ENCODE peak calls at places on chromosomes 2 and 18, in ten cellular contexts. B is heart left ventricle, F is sigmoid colon, R is upper lobe of left lung, K is psoas muscle, Q is MM.1S, V is vagina, O is thoracic aorta, X is neural progenitor cell, N is adrenal gland. D is an unnamed sample.

GRCh38 chr2:12321017-12321641 is 395.6 kb upstream of the TRIB2 start:
- DNase-seq in B (peak; percentile 25), F (peak; percentile 81), R (no peak), K (peak; percentile 60), Q (no peak), V (peak; percentile 96), O (peak; percentile 59), X (no peak), N (peak; percentile 71), D (no peak)

GRCh38 chr2:88810017-88810416 is 118.5 kb downstream of the RPIA start:
- DNase-seq in B (no peak), F (no peak), R (no peak), K (no peak), Q (no peak), V (no peak), O (no peak), X (no peak), N (no peak), D (no peak)

GRCh38 chr2:200484934-200485333 is 24.9 kb downstream of the KCTD18 start:
- DNase-seq in B (no peak), F (no peak), R (no peak), K (no peak), Q (no peak), V (no peak), O (no peak), X (no peak), N (no peak), D (no peak)

GRCh38 chr2:73163522-73164367 is 38.6 kb upstream of the NOTO start:
- DNase-seq in B (peak; percentile 52), F (peak; percentile 79), R (no peak), K (peak; percentile 61), Q (peak; percentile 48), V (peak; percentile 85), O (no peak), X (peak; percentile 81), N (peak; percentile 54), D (no peak)

GRCh38 chr2:234496442-234496834 is 443 bp downstream of the ARL4C start:
- DNase-seq in B (no peak), F (no peak), R (no peak), K (peak; percentile 27), Q (peak; percentile 56), V (no peak), O (no peak), X (no peak), N (no peak), D (no peak)

GRCh38 chr18:24825397-24825796 is 365.0 kb downstream of the HRH4 start:
- DNase-seq in B (no peak), F (no peak), R (no peak), K (no peak), Q (no peak), V (no peak), O (no peak), X (no peak), N (no peak), D (no peak)

GRCh38 chr2:29182920-29183319 is 67.7 kb downstream of the CLIP4 start:
- DNase-seq in B (no peak), F (no peak), R (no peak), K (no peak), Q (no peak), V (no peak), O (no peak), X (no peak), N (no peak), D (no peak)

GRCh38 chr18:48022531-48023330 is 92.3 kb upstream of the SMAD2 start:
- DNase-seq in B (no peak), F (peak; percentile 40), R (no peak), K (no peak), Q (peak; percentile 72), V (no peak), O (no peak), X (peak; percentile 91), N (peak; percentile 54), D (no peak)

GRCh38 chr2:53536583-53537361 is 230.8 kb upstream of the CHAC2 start:
- DNase-seq in B (no peak), F (no peak), R (no peak), K (no peak), Q (no peak), V (no peak), O (no peak), X (no peak), N (no peak), D (no peak)

GRCh38 chr2:228181098-228182019 is at the start of gene SPHKAP:
- DNase-seq in B (peak; percentile 54), F (no peak), R (peak; percentile 68), K (no peak), Q (no peak), V (no peak), O (no peak), X (peak; percentile 60), N (no peak), D (peak; percentile 9)

GRCh38 chr2:43219383-43220228 is 6.8 kb downstream of the ZFP36L2 start:
- DNase-seq in B (peak; percentile 91), F (peak; percentile 95), R (peak; percentile 95), K (peak; percentile 91), Q (peak; percentile 94), V (peak; percentile 94), O (peak; percentile 46), X (peak; percentile 57), N (peak; percentile 93), D (peak; percentile 88)

DNA sequence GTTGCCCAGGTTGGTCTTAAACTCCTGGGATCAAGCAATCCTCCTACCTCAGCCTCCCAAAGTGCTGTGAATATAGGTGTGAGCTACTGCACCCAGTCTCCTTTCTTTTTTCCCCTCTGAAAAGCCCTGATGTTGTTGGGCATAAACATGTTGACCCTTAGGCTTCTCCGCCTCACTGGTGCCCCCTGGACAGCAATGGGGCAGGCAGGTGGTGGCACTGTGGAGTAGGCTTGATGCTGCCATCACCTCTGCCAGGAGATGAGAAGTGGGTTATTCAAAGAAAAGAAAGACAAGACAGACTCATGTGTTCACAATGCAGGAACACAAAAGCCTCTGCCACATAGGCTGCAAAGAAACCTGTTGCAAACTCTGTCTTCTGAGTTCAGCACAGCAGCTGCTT is 169.9 kb downstream of the EN1 start:
- DNase-seq in B (no peak), F (no peak), R (no peak), K (no peak), Q (no peak), V (no peak), O (no peak), X (no peak), N (no peak), D (no peak)
- TF ChIP-seq CTCF in B (no peak), F (no peak), R (no peak), K (no peak), Q (no peak), V (no peak), O (no peak), X (no peak), N (no peak), D (no peak)

GRCh38 chr2:127485694-127486071 is 40.6 kb downstream of the IWS1 start:
- DNase-seq in B (no peak), F (no peak), R (no peak), K (no peak), Q (no peak), V (no peak), O (no peak), X (no peak), N (no peak), D (no peak)

GRCh38 chr2:127486247-127486912 is 39.9 kb downstream of the IWS1 start:
- DNase-seq in B (no peak), F (no peak), R (no peak), K (no peak), Q (no peak), V (no peak), O (no peak), X (no peak), N (no peak), D (no peak)

GRCh38 chr2:127485051-127485693 is 41.1 kb downstream of the IWS1 start:
- DNase-seq in B (no peak), F (no peak), R (no peak), K (no peak), Q (no peak), V (no peak), O (no peak), X (no peak), N (no peak), D (no peak)

GRCh38 chr2:127490283-127490682 is 36.0 kb downstream of the IWS1 start:
- DNase-seq in B (no peak), F (no peak), R (no peak), K (no peak), Q (no peak), V (no peak), O (no peak), X (no peak), N (no peak), D (no peak)
- H3K36me3 ChIP-seq in B (peaks cover 100% of the 10 kb centered on the region), F (peaks cover 50% of the 10 kb centered on the region), R (peaks cover 46% of the 10 kb centered on the region), K (peaks cover 100% of the 10 kb centered on the region), Q (peaks cover 28% of the 10 kb centered on the region), V (no peaks in the 10 kb centered on the region), O (peaks cover 48% of the 10 kb centered on the region), X (peaks cover 40% of the 10 kb centered on the region), N (peaks cover 76% of the 10 kb centered on the region), D (peaks cover 22% of the 10 kb centered on the region)

DNA sequence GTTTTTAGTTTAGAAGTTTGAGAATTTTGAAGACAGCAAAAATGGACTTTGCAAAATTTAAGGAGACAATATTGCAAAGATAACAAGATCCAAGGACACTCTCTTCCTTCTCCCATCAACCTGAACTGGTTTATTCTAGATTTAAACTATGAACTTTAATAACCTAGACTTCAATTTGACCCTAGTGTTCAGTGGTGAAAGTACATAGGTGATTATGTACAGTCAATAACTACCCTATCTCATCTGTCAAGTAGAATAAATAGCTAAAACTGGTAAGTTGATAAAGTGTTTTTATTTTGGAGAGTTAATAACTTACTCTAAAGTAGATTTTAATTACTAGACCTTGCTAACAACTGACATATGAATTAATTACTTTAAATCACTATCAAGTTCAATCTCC is 52.9 kb upstream of the NFE2L2 start:
- DNase-seq in B (no peak), F (no peak), R (no peak), K (no peak), Q (no peak), V (no peak), O (no peak), X (no peak), N (no peak), D (no peak)
- TF ChIP-seq CTCF in B (no peak), F (no peak), R (no peak), K (no peak), Q (peak; percentile 6), V (no peak), O (no peak), X (no peak), N (no peak), D (no peak)

GRCh38 chr2:55403177-55403998 is 16.3 kb downstream of the CCDC88A start:
- DNase-seq in B (no peak), F (no peak), R (no peak), K (no peak), Q (no peak), V (no peak), O (no peak), X (no peak), N (no peak), D (no peak)
- H3K36me3 ChIP-seq in B (peaks cover 10% of the 10 kb centered on the region), F (no peaks in the 10 kb centered on the region), R (peaks cover 7% of the 10 kb centered on the region), K (peaks cover 10% of the 10 kb centered on the region), Q (no peaks in the 10 kb centered on the region), V (no peaks in the 10 kb centered on the region), O (peaks cover 8% of the 10 kb centered on the region), X (peaks cover 6% of the 10 kb centered on the region), N (peaks cover 7% of the 10 kb centered on the region), D (no peaks in the 10 kb centered on the region)